ENCODE peak calls at places on chromosomes 4 and X, in nine cellular contexts. N is left ventricle myocardium inferior, P is body of pancreas, A is MM.1S, L is left lung, V is RWPE1, Q is suprapubic skin, K is H9, D is AG04450. I is an unnamed sample.

GRCh38 chr4:5711479-5712184 is 631 bp downstream of the EVC start:
- DNase-seq in V (no peak), P (peak), A (peak), D (no peak), N (peak), L (no peak), Q (no peak), K (peak), I (peak)

GRCh38 chr4:15918484-15919129 is 19.9 kb downstream of the FGFBP1 start:
- DNase-seq in D (no peak), L (peak), N (no peak), A (no peak), K (no peak), Q (no peak), V (no peak), P (peak), I (no peak)

GRCh38 chr4:10267066-10267465 is 150.5 kb upstream of the WDR1 start:
- DNase-seq in D (no peak), N (no peak), L (no peak), Q (no peak), V (no peak), K (no peak), P (no peak), A (no peak), I (no peak)

GRCh38 chrX:53445977-53446376 is 11.8 kb upstream of the HSD17B10 start:
- DNase-seq in P (peak), V (no peak), A (peak), N (no peak), D (no peak), K (peak), L (peak), Q (no peak), I (no peak)

GRCh38 chr4:72314869-72315268 is 254.2 kb downstream of the ADAMTS3 start:
- DNase-seq in L (no peak), A (no peak), D (peak), K (no peak), V (peak), Q (no peak), N (no peak), P (peak), I (peak)

GRCh38 chr4:1598206-1598605 is 85.9 kb downstream of the FAM53A start:
- DNase-seq in P (no peak), V (no peak), Q (no peak), A (no peak), K (no peak), N (no peak), L (no peak), D (no peak), I (no peak)

GRCh38 chr4:86939737-86940141 is 4.9 kb downstream of the AFF1 start:
- DNase-seq in D (no peak), Q (no peak), L (no peak), A (peak), P (no peak), N (no peak), V (no peak), K (no peak), I (peak)

GRCh38 chrX:10021461-10022272 is 54.5 kb downstream of the CLDN34 start:
- DNase-seq in Q (no peak), L (no peak), D (no peak), K (no peak), P (no peak), V (no peak), N (no peak), A (no peak), I (peak)

GRCh38 chr4:69497886-69498395 is 2.2 kb upstream of the UGT2B4 start:
- DNase-seq in K (no peak), Q (no peak), N (no peak), D (no peak), P (no peak), V (no peak), A (no peak), L (no peak), I (peak)

GRCh38 chr4:125111352-125111751 is 203.4 kb upstream of the FAT4 start:
- DNase-seq in K (no peak), A (no peak), D (no peak), V (no peak), N (no peak), L (no peak), Q (no peak), P (no peak), I (no peak)

GRCh38 chrX:2894885-2895292 is 34.2 kb downstream of the ARSD start:
- DNase-seq in D (peak), N (no peak), P (peak), L (no peak), Q (no peak), V (peak), K (no peak), A (no peak), I (peak)

GRCh38 chrX:56385336-56385735 is 153.2 kb downstream of the KLF8 start:
- DNase-seq in A (no peak), D (no peak), V (no peak), N (no peak), K (no peak), Q (no peak), P (no peak), L (no peak), I (no peak)

GRCh38 chr4:6188687-6189305 is 11.6 kb downstream of the JAKMIP1 start:
- DNase-seq in N (no peak), P (no peak), L (no peak), A (no peak), V (no peak), K (no peak), Q (no peak), D (no peak), I (peak)

GRCh38 chrX:47218920-47219815 is 687 bp downstream of the CDK16 start:
- DNase-seq in A (peak), D (no peak), V (peak), L (peak), K (peak), N (peak), Q (no peak), P (peak), I (no peak)

GRCh38 chr4:85177092-85177491 is 210.6 kb upstream of the WDFY3 start:
- DNase-seq in A (no peak), P (no peak), V (no peak), L (no peak), D (no peak), K (no peak), N (no peak), Q (no peak), I (no peak)

GRCh38 chrX:45762699-45763647 is 562.3 kb upstream of the DIPK2B start:
- DNase-seq in K (no peak), L (no peak), N (no peak), P (no peak), A (no peak), D (no peak), V (no peak), Q (no peak), I (peak)

GRCh38 chrX:100819534-100819836 is 706 bp upstream of the CSTF2 start:
- DNase-seq in A (no peak), D (no peak), K (peak), N (peak), P (no peak), L (peak), Q (no peak), V (no peak), I (no peak)

GRCh38 chr4:102537280-102537679 is 36.1 kb downstream of the NFKB1 start:
- DNase-seq in V (peak), D (no peak), Q (no peak), P (no peak), A (no peak), K (no peak), N (no peak), L (no peak), I (no peak)

GRCh38 chrX:152588206-152588605 is 49.5 kb upstream of the GABRQ start:
- DNase-seq in A (no peak), D (no peak), Q (no peak), L (no peak), N (no peak), P (no peak), V (no peak), K (no peak), I (peak)

GRCh38 chr4:114400531-114400930 is 198.1 kb upstream of the UGT8 start:
- DNase-seq in L (no peak), V (peak), N (no peak), D (no peak), P (no peak), A (no peak), K (no peak), Q (no peak), I (no peak)

GRCh38 chrX:85622635-85623034 is 243.2 kb upstream of the POF1B start:
- DNase-seq in D (no peak), L (no peak), N (no peak), V (no peak), P (no peak), Q (no peak), A (no peak), K (no peak), I (no peak)

GRCh38 chr4:80201326-80202151 is 4.2 kb downstream of the PRDM8 start:
- DNase-seq in P (no peak), N (peak), A (no peak), K (no peak), Q (no peak), D (no peak), L (no peak), V (no peak), I (peak)

GRCh38 chr4:109560687-109561452 is 824 bp downstream of the MCUB start:
- DNase-seq in L (peak), V (peak), K (peak), P (peak), N (peak), D (peak), Q (peak), A (peak), I (peak)

GRCh38 chrX:41409006-41409405 is 38.1 kb upstream of the NYX start:
- DNase-seq in D (no peak), A (no peak), L (no peak), Q (no peak), K (no peak), V (no peak), P (no peak), N (no peak), I (peak)

GRCh38 chr4:5066101-5066500 is 14.8 kb downstream of the STK32B start:
- DNase-seq in P (no peak), A (no peak), N (no peak), K (no peak), V (no peak), D (no peak), Q (no peak), L (no peak), I (no peak)

GRCh38 chr4:140256941-140257340 is 103.0 kb upstream of the MAML3 start:
- DNase-seq in V (no peak), L (no peak), Q (no peak), D (no peak), K (no peak), A (no peak), N (no peak), P (no peak), I (peak)

GRCh38 chr4:1285151-1285789 is 4.4 kb upstream of the MAEA start:
- DNase-seq in V (no peak), P (no peak), L (no peak), Q (no peak), N (no peak), A (no peak), K (peak), D (no peak), I (no peak)

GRCh38 chr4:38677466-38677865 is 13.5 kb downstream of the KLF3 start:
- DNase-seq in N (no peak), L (no peak), V (no peak), A (no peak), P (no peak), K (no peak), Q (no peak), D (no peak), I (no peak)

GRCh38 chr4:10098770-10099139 is 17.8 kb downstream of the WDR1 start:
- DNase-seq in Q (no peak), K (no peak), N (no peak), L (no peak), V (peak), P (no peak), D (no peak), A (no peak), I (peak)

DNA sequence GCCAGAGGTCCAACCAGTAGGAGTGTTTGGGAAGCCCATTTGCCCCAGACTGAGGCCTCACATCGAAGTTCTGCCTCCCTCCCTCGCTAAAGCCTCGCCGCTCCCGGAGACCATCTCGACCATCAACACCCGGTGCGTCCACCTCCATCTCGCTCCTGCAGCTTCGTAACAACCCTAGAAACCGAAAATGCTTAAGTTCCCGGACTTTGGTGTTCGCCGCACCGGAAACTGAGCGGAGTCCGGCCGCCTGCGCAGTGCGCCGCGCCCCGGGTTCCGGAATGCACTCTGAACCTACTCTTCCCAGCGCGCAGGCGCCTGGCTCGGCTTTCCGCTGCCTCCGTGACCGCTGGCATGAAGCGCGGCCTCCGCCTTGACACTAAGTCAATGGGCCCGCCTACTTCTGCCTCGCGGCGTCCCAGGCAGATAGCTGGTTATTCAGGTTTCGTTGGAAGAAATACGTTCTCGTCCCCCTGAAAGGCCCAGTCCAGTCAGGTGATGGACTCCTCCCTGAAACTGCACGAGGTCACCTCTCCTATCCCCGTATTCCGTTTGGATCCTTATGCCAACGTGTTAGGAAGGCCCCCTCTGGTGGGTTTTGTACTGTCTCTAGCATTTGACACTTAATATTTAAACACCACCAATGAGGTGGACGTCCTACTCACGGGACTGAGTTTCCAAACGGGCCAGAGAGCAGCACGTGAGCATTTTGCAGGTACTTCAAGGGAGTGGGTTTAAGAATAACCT is 21.4 kb downstream of the FABP2 start:
- DNase-seq in V (peak), K (peak), N (peak), L (peak), Q (peak), P (peak), A (peak), D (peak), I (peak)
- TF ChIP-seq CTCF in V (no peak), K (peak), N (no peak), L (no peak), Q (no peak), P (no peak), A (peak), D (peak), I (no peak)

GRCh38 chr4:147378780-147379179 is 102.1 kb upstream of the EDNRA start:
- DNase-seq in D (no peak), N (no peak), V (peak), P (no peak), K (peak), L (no peak), A (no peak), Q (no peak), I (no peak)
- H3K27ac ChIP-seq in D (no peak), N (no peak), V (no peak), P (no peak), K (no peak), L (no peak), A (no peak), Q (no peak), I (no peak)

GRCh38 chrX:87337267-87337666 is 180.3 kb upstream of the KLHL4 start:
- DNase-seq in V (no peak), L (no peak), K (no peak), Q (no peak), N (no peak), A (no peak), P (no peak), D (no peak), I (no peak)
- TF ChIP-seq CTCF in V (no peak), L (no peak), K (peak), Q (no peak), N (no peak), A (no peak), P (no peak), D (no peak), I (no peak)

DNA sequence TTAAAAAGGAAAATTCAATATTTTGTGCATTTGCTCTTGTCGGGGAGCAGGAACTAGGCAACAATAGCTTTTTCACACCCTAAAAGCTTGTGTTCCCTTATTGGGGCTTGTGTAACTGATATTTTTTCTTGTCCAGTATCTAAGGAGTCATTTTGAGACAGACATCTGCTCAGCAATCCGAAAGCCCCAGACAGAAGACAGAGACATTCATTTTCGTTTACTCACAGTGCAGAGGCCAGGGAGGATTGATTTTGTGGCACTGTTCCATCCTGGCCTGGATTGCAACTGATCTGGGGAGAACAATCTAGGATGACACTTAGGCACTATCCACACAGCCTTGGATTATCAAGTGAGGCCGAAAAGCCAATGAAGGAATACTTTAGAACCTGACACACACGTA is 27.4 kb upstream of the PLAC1 start:
- DNase-seq in V (no peak), Q (no peak), P (no peak), A (no peak), N (no peak), K (no peak), L (no peak), D (no peak), I (peak)
- H3K27ac ChIP-seq in V (no peak), Q (no peak), P (no peak), A (no peak), N (no peak), K (no peak), L (no peak), D (no peak), I (no peak)

GRCh38 chr4:186137193-186137792 is 32.8 kb downstream of the FAM149A start:
- DNase-seq in P (peak), V (peak), K (no peak), A (peak), L (no peak), Q (no peak), N (no peak), D (no peak), I (peak)
- TF ChIP-seq CTCF in P (peak), V (peak), K (peak), A (peak), L (peak), Q (peak), N (peak), D (peak), I (peak)

GRCh38 chr4:180674629-180675367 is 1568.4 kb upstream of the TENM3 start:
- DNase-seq in A (peak), V (no peak), D (no peak), P (no peak), K (no peak), L (no peak), Q (no peak), N (no peak), I (no peak)
- H3K27ac ChIP-seq in A (peak), V (no peak), D (no peak), P (no peak), K (no peak), L (no peak), Q (no peak), N (no peak), I (no peak)

I was measured in astrocyte.